ENCODE peak calls at places on chromosomes 11 and 22, in nine cellular contexts. E is ovary, J is right lobe of liver, G is uterus, Y is transverse colon, N is body of pancreas, A is stomach, T is A549, L is HCT116. C is an unnamed sample.

GRCh38 chr11:72072348-72072747 is 8.0 kb downstream of the NUMA1 start:
- DNase-seq in E (no peak), J (no peak), G (no peak), Y (no peak), N (no peak), A (no peak), T (no peak), L (peak; percentile 59), C (no peak)

GRCh38 chr11:93521086-93521485 is 22.1 kb downstream of the SMCO4 start:
- DNase-seq in E (no peak), J (peak; percentile 39), G (no peak), Y (no peak), N (no peak), A (no peak), T (no peak), L (no peak), C (no peak)

GRCh38 chr11:27209562-27210005 is 153.4 kb downstream of the CCDC34 start:
- DNase-seq in E (no peak), J (no peak), G (no peak), Y (no peak), N (no peak), A (no peak), T (peak; percentile 85), L (peak; percentile 40), C (peak; percentile 11)

GRCh38 chr22:41596776-41597634 is 7.4 kb upstream of the PMM1 start:
- DNase-seq in E (peak; percentile 69), J (peak; percentile 62), G (no peak), Y (peak; percentile 70), N (peak; percentile 84), A (peak; percentile 82), T (peak; percentile 60), L (no peak), C (peak; percentile 75)

GRCh38 chr11:75133976-75134375 is 16.9 kb upstream of the SLCO2B1 start:
- DNase-seq in E (no peak), J (no peak), G (no peak), Y (no peak), N (no peak), A (no peak), T (no peak), L (no peak), C (no peak)

GRCh38 chr22:19555651-19556050 is 31.4 kb upstream of the CLDN5 start:
- DNase-seq in E (no peak), J (no peak), G (no peak), Y (no peak), N (no peak), A (no peak), T (no peak), L (no peak), C (no peak)

GRCh38 chr11:103988595-103988969 is 47.9 kb upstream of the DDI1 start:
- DNase-seq in E (no peak), J (no peak), G (no peak), Y (no peak), N (no peak), A (no peak), T (no peak), L (no peak), C (no peak)

GRCh38 chr22:48204296-48204695 is 1441.8 kb downstream of the TBC1D22A start:
- DNase-seq in E (no peak), J (no peak), G (no peak), Y (no peak), N (no peak), A (no peak), T (no peak), L (no peak), C (no peak)

GRCh38 chr22:44405661-44406060 is 92.4 kb downstream of the RTL6 start:
- DNase-seq in E (no peak), J (no peak), G (no peak), Y (no peak), N (no peak), A (no peak), T (no peak), L (no peak), C (no peak)

GRCh38 chr22:48483764-48484528 is 1343.7 kb downstream of the BRD1 start:
- DNase-seq in E (no peak), J (no peak), G (peak; percentile 5), Y (no peak), N (no peak), A (no peak), T (no peak), L (no peak), C (no peak)

GRCh38 chr11:25272214-25272613 is 775.4 kb downstream of the LUZP2 start:
- DNase-seq in E (no peak), J (no peak), G (no peak), Y (no peak), N (no peak), A (no peak), T (no peak), L (no peak), C (no peak)

GRCh38 chr11:130435671-130436070 is 7.3 kb upstream of the ADAMTS8 start:
- DNase-seq in E (no peak), J (no peak), G (no peak), Y (no peak), N (no peak), A (no peak), T (no peak), L (no peak), C (no peak)

GRCh38 chr11:114061053-114062049 is 1.8 kb downstream of the ZBTB16 start:
- DNase-seq in E (peak; percentile 54), J (no peak), G (peak; percentile 62), Y (no peak), N (peak; percentile 69), A (peak; percentile 48), T (no peak), L (no peak), C (peak; percentile 54)
- TF ChIP-seq POLR2A in E (no peak), J (peak; percentile 45), G (no peak), Y (peak; percentile 36), N (peak; percentile 63), A (no peak), T (no peak), L (no peak), C (peak; percentile 39)

GRCh38 chr22:21025763-21026755 is 6.3 kb downstream of the SLC7A4 start:
- DNase-seq in E (no peak), J (no peak), G (no peak), Y (no peak), N (no peak), A (no peak), T (no peak), L (no peak), C (no peak)

GRCh38 chr22:21025266-21025665 is 7.1 kb downstream of the SLC7A4 start:
- DNase-seq in E (no peak), J (no peak), G (no peak), Y (no peak), N (no peak), A (no peak), T (no peak), L (no peak), C (no peak)

GRCh38 chr22:21028277-21029251 is 3.8 kb downstream of the SLC7A4 start:
- DNase-seq in E (no peak), J (no peak), G (no peak), Y (no peak), N (no peak), A (no peak), T (no peak), L (no peak), C (no peak)

GRCh38 chr22:21029486-21030025 is 2.8 kb downstream of the SLC7A4 start:
- DNase-seq in E (no peak), J (no peak), G (no peak), Y (no peak), N (no peak), A (no peak), T (no peak), L (no peak), C (no peak)

GRCh38 chr22:21026783-21027692 is 5.3 kb downstream of the SLC7A4 start:
- DNase-seq in E (peak; percentile 66), J (no peak), G (no peak), Y (no peak), N (no peak), A (no peak), T (no peak), L (no peak), C (no peak)
- TF ChIP-seq POLR2A in E (no peak), J (no peak), G (no peak), Y (no peak), N (no peak), A (no peak), T (no peak), L (no peak), C (no peak)

GRCh38 chr11:60897496-60897895 is 8.9 kb downstream of the PRPF19 start:
- DNase-seq in E (no peak), J (no peak), G (peak; percentile 1), Y (no peak), N (no peak), A (no peak), T (no peak), L (no peak), C (no peak)

GRCh38 chr11:60900673-60901404 is 5.5 kb downstream of the PRPF19 start:
- DNase-seq in E (no peak), J (no peak), G (peak; percentile 17), Y (no peak), N (no peak), A (no peak), T (no peak), L (no peak), C (no peak)

GRCh38 chr11:60899977-60900376 is 6.4 kb downstream of the PRPF19 start:
- DNase-seq in E (no peak), J (no peak), G (no peak), Y (no peak), N (no peak), A (no peak), T (no peak), L (no peak), C (no peak)

GRCh38 chr11:60902625-60903024 is 3.8 kb downstream of the PRPF19 start:
- DNase-seq in E (no peak), J (no peak), G (peak; percentile 11), Y (no peak), N (no peak), A (no peak), T (no peak), L (no peak), C (no peak)

GRCh38 chr11:60899021-60899936 is 7.1 kb downstream of the PRPF19 start:
- DNase-seq in E (no peak), J (no peak), G (peak; percentile 34), Y (no peak), N (peak; percentile 43), A (peak; percentile 39), T (peak; percentile 76), L (peak; percentile 51), C (peak; percentile 78)
- TF ChIP-seq POLR2A in E (no peak), J (no peak), G (no peak), Y (no peak), N (no peak), A (no peak), T (no peak), L (no peak), C (no peak)

DNA sequence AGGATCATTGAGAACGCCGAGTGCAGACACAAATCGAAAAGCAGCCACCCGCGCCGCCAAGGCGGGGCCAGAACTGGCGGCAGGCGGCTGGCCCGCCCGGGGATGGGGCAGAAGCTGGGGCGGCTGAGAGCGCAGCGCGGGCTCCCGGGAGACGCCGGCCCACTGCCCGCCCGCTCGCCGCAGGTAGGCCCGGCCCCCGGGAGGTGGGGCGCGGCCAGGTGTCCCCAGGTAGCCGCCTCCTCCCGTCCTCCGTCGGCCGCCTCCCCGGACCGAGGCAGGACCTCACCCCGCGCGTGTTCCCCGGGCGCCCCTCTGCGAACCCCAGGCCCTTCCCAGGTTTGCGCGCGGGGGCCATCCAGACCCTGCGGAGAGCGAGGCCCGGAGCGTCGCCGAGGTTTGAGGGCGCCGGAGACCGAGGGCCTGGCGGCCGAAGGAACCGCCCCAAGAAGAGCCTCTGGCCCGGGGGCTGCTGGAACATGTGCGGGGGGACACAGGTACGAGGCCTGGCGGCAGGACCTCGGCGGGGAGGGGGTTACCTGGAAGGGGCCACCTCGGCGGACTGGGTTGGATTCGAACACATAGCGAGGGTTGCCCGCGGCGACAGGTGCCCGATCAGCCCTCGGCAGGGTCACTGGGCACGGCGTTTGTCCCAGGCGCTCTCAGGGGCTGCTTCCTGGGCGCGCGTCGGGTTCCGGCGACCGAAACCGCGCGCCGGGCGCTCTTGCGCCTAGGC is at the start of gene PRRG4:
- DNase-seq in E (no peak), J (peak; percentile 82), G (peak; percentile 19), Y (peak; percentile 87), N (peak; percentile 86), A (peak; percentile 85), T (no peak), L (no peak), C (peak; percentile 73)
- TF ChIP-seq POLR2A in E (no peak), J (peak; percentile 63), G (peak; percentile 30), Y (peak; percentile 82), N (peak; percentile 75), A (no peak), T (no peak), L (no peak), C (peak; percentile 70)

C was measured in erythroblast.